ENCODE peak calls at places on chromosomes 6 and 20, in six cellular contexts. H, D, N, C, T and M are unnamed samples.

GRCh38 chr20:60035-60918 is 27.2 kb upstream of the DEFB125 start:
- DNase-seq in N (no peak), H (no peak), T (no peak), D (no peak), C (no peak), M (no peak)

GRCh38 chr20:38050691-38051090 is 17.1 kb downstream of the RPRD1B start:
- DNase-seq in D (peak), H (no peak), T (no peak), N (no peak), C (no peak), M (no peak)

GRCh38 chr6:8392569-8392968 is 42.8 kb downstream of the SLC35B3 start:
- DNase-seq in H (no peak), D (no peak), C (no peak), T (no peak), N (no peak), M (no peak)

GRCh38 chr6:96657344-96657743 is 94.4 kb downstream of the FHL5 start:
- DNase-seq in T (no peak), N (no peak), C (no peak), D (no peak), H (no peak), M (no peak)

GRCh38 chr6:52558266-52559000 is 18.4 kb downstream of the TRAM2 start:
- DNase-seq in N (no peak), C (no peak), H (no peak), D (peak), T (no peak), M (no peak)

GRCh38 chr6:72522735-72523141 is 99.1 kb upstream of the KCNQ5 start:
- DNase-seq in C (no peak), T (peak), D (peak), H (no peak), N (peak), M (peak)

GRCh38 chr6:44831002-44831610 is 443.6 kb downstream of the CDC5L start:
- DNase-seq in N (no peak), T (no peak), H (no peak), C (no peak), D (no peak), M (no peak)

GRCh38 chr6:103122766-103123601 is 1729.5 kb downstream of the GRIK2 start:
- DNase-seq in C (peak), D (peak), N (peak), H (no peak), T (peak), M (peak)

GRCh38 chr6:69423785-69424184 is 373.0 kb downstream of the LMBRD1 start:
- DNase-seq in T (no peak), N (no peak), D (no peak), C (no peak), H (no peak), M (no peak)